ENCODE peak calls at places on chromosome 19, in ten cellular contexts. L, A, I, F, B, V, J, Y, Z and C are unnamed samples.

GRCh38 chr19:19884583-19884982 is 16.2 kb upstream of the ZNF93 start:
- DNase-seq in I (no peak), J (no peak), Z (no peak), L (no peak), Y (no peak), F (no peak), V (no peak), A (no peak), B (no peak), C (no peak)

GRCh38 chr19:863305-863620 is 3.8 kb downstream of the CFD start:
- DNase-seq in A (no peak), B (no peak), Y (no peak), L (no peak), F (no peak), V (no peak), Z (no peak), J (no peak), I (no peak), C (no peak)

GRCh38 chr19:46265217-46265828 is 31.5 kb upstream of the HIF3A start:
- DNase-seq in A (no peak), J (peak), V (peak), B (peak), Z (peak), L (peak), F (peak), I (peak), Y (no peak), C (peak)

GRCh38 chr19:51375504-51376221 is 3.2 kb upstream of the NKG7 start:
- DNase-seq in F (no peak), A (no peak), B (no peak), Z (no peak), L (no peak), I (no peak), V (no peak), Y (no peak), J (no peak), C (no peak)

GRCh38 chr19:46975918-46976782 is 43.5 kb upstream of the NPAS1 start:
- DNase-seq in V (peak), Z (peak), Y (no peak), I (peak), L (peak), J (peak), B (peak), A (peak), F (peak), C (peak)

GRCh38 chr19:7242601-7243258 is 51.5 kb downstream of the INSR start:
- DNase-seq in A (no peak), Z (peak), B (peak), V (no peak), L (no peak), F (no peak), Y (no peak), J (peak), I (no peak), C (peak)

GRCh38 chr19:46860846-46861690 is at the start of gene ARHGAP35:
- DNase-seq in A (peak), V (peak), L (no peak), Z (no peak), J (no peak), F (peak), I (no peak), B (no peak), Y (no peak), C (no peak)

GRCh38 chr19:52188822-52189744 is 769 bp upstream of the PPP2R1A start:
- DNase-seq in A (peak), J (peak), F (peak), B (peak), I (peak), V (no peak), L (peak), Y (peak), Z (no peak), C (no peak)

GRCh38 chr19:46049597-46049996 is 8.8 kb upstream of the IGFL4 start:
- DNase-seq in J (no peak), Z (no peak), I (peak), B (no peak), F (no peak), A (no peak), L (no peak), V (no peak), Y (no peak), C (no peak)

GRCh38 chr19:12052571-12053169 is at the start of gene ZNF878:
- DNase-seq in Z (peak), J (peak), I (peak), A (peak), B (peak), V (peak), L (peak), F (peak), Y (no peak), C (peak)

GRCh38 chr19:10719466-10719961 is 1.6 kb downstream of the DNM2 start:
- DNase-seq in J (no peak), Z (no peak), L (no peak), Y (no peak), F (peak), A (no peak), I (no peak), B (no peak), V (peak), C (no peak)

GRCh38 chr19:10551698-10552301 is 8.1 kb downstream of the ATG4D start:
- DNase-seq in A (no peak), V (peak), J (no peak), Z (no peak), Y (no peak), B (no peak), L (no peak), F (no peak), I (no peak), C (no peak)

GRCh38 chr19:35143231-35143715 is at the start of gene FXYD7:
- DNase-seq in Y (no peak), J (no peak), V (no peak), A (peak), B (no peak), Z (no peak), L (no peak), I (no peak), F (no peak), C (no peak)

GRCh38 chr19:35609881-35610353 is 2.6 kb upstream of the HAUS5 start:
- DNase-seq in L (no peak), J (no peak), A (no peak), F (no peak), Y (no peak), B (no peak), Z (no peak), I (no peak), V (no peak), C (no peak)

GRCh38 chr19:21483589-21484170 is 21.7 kb upstream of the ZNF429 start:
- DNase-seq in F (peak), J (no peak), B (peak), I (peak), V (peak), Z (peak), L (peak), A (no peak), Y (no peak), C (peak)

GRCh38 chr19:13742756-13743155 is 21.6 kb upstream of the MRI1 start:
- DNase-seq in I (no peak), V (no peak), L (no peak), F (no peak), Y (no peak), A (no peak), J (no peak), B (no peak), Z (no peak), C (no peak)

GRCh38 chr19:2983351-2984195 is 6.2 kb downstream of the TLE6 start:
- DNase-seq in V (peak), B (peak), F (peak), I (peak), J (no peak), L (peak), A (peak), Z (peak), Y (no peak), C (peak)

GRCh38 chr19:1106841-1107654 is 3.3 kb downstream of the GPX4 start:
- DNase-seq in Z (no peak), A (no peak), Y (no peak), I (no peak), V (peak), L (no peak), F (no peak), J (no peak), B (no peak), C (no peak)

GRCh38 chr19:51887522-51888498 is at the start of gene ZNF577:
- DNase-seq in Z (peak), F (peak), A (peak), L (peak), V (peak), Y (peak), B (peak), J (peak), I (peak), C (peak)

GRCh38 chr19:843180-843835 is 2.5 kb downstream of the PRTN3 start:
- DNase-seq in B (no peak), F (no peak), Y (no peak), A (peak), Z (no peak), V (no peak), I (no peak), L (no peak), J (no peak), C (no peak)

GRCh38 chr19:2807379-2808128 is 12.1 kb upstream of the ZNF554 start:
- DNase-seq in Y (no peak), I (no peak), Z (no peak), V (no peak), F (no peak), L (no peak), J (no peak), B (no peak), A (no peak), C (no peak)

GRCh38 chr19:18608805-18609716 is 2.5 kb upstream of the CRLF1 start:
- DNase-seq in B (no peak), V (no peak), L (no peak), Y (no peak), Z (no peak), J (no peak), A (no peak), F (no peak), I (no peak), C (no peak)

GRCh38 chr19:17406039-17406886 is 833 bp upstream of the BST2 start:
- DNase-seq in V (peak), B (no peak), Z (no peak), A (no peak), I (no peak), J (no peak), F (no peak), Y (no peak), L (no peak), C (no peak)

GRCh38 chr19:32404939-32405430 is 585 bp upstream of the DPY19L3 start:
- DNase-seq in F (peak), I (no peak), V (peak), J (peak), Z (peak), A (peak), Y (no peak), B (peak), L (peak), C (peak)

GRCh38 chr19:49445997-49446396 is 4.7 kb upstream of the SLC17A7 start:
- DNase-seq in J (no peak), L (no peak), F (no peak), B (no peak), Y (no peak), V (no peak), Z (no peak), I (no peak), A (no peak), C (no peak)

GRCh38 chr19:27822336-27822735 is 1390.6 kb downstream of the UQCRFS1 start:
- DNase-seq in J (no peak), A (no peak), F (no peak), L (no peak), I (no peak), V (no peak), Z (no peak), B (no peak), Y (no peak), C (no peak)

GRCh38 chr19:44943801-44944249 is 1.8 kb downstream of the APOC4 start:
- DNase-seq in I (no peak), L (peak), B (peak), A (peak), V (peak), J (peak), Z (no peak), F (peak), Y (no peak), C (peak)

GRCh38 chr19:50663280-50663790 is 14.1 kb downstream of the C19orf81 start:
- DNase-seq in Z (no peak), I (no peak), A (no peak), Y (no peak), B (no peak), F (no peak), J (no peak), V (no peak), L (no peak), C (no peak)

GRCh38 chr19:41298327-41298964 is 11.5 kb upstream of the CCDC97 start:
- DNase-seq in B (peak), J (peak), L (peak), F (peak), A (peak), V (peak), Y (no peak), Z (no peak), I (no peak), C (peak)

GRCh38 chr19:8575467-8575997 is 1.7 kb downstream of the MYO1F start:
- DNase-seq in Y (no peak), L (no peak), I (no peak), Z (no peak), V (peak), A (no peak), J (no peak), F (peak), B (no peak), C (no peak)

GRCh38 chr19:50326101-50326664 is 3.0 kb downstream of the KCNC3 start:
- DNase-seq in V (no peak), Z (no peak), A (no peak), L (no peak), B (no peak), J (no peak), F (peak), Y (no peak), I (no peak), C (no peak)

GRCh38 chr19:5536337-5536894 is 31.3 kb downstream of the TINCR start:
- DNase-seq in I (peak), A (no peak), F (peak), B (no peak), J (no peak), V (no peak), Y (no peak), Z (peak), L (peak), C (no peak)

GRCh38 chr19:38386300-38386967 is 1.4 kb downstream of the GGN start:
- DNase-seq in Y (no peak), Z (no peak), B (no peak), A (no peak), V (no peak), I (no peak), F (no peak), L (no peak), J (no peak), C (peak)

GRCh38 chr19:16470911-16471811 is 609 bp downstream of the EPS15L1 start:
- DNase-seq in B (no peak), J (no peak), V (peak), I (no peak), A (peak), F (no peak), Y (no peak), L (no peak), Z (no peak), C (no peak)

GRCh38 chr19:35228177-35228930 is at the start of gene FAM187B:
- DNase-seq in B (no peak), A (no peak), L (no peak), V (no peak), I (no peak), F (no peak), Z (no peak), Y (no peak), J (no peak), C (no peak)

GRCh38 chr19:3586707-3587346 is 1.5 kb downstream of the GIPC3 start:
- DNase-seq in L (no peak), B (no peak), I (no peak), Y (no peak), V (no peak), J (no peak), Z (no peak), F (peak), A (no peak), C (no peak)

GRCh38 chr19:32674153-32674958 is 624 bp downstream of the ANKRD27 start:
- DNase-seq in Y (no peak), B (no peak), A (no peak), L (no peak), I (no peak), Z (peak), J (no peak), V (no peak), F (no peak), C (peak)

GRCh38 chr19:7512400-7512851 is 3.5 kb upstream of the ZNF358 start:
- DNase-seq in B (no peak), I (no peak), Z (no peak), V (no peak), L (no peak), A (no peak), Y (no peak), F (no peak), J (no peak), C (no peak)

GRCh38 chr19:38004505-38005223 is 97.7 kb downstream of the SIPA1L3 start:
- DNase-seq in V (peak), B (peak), Z (peak), L (peak), F (peak), J (peak), I (no peak), Y (peak), A (peak), C (peak)

DNA sequence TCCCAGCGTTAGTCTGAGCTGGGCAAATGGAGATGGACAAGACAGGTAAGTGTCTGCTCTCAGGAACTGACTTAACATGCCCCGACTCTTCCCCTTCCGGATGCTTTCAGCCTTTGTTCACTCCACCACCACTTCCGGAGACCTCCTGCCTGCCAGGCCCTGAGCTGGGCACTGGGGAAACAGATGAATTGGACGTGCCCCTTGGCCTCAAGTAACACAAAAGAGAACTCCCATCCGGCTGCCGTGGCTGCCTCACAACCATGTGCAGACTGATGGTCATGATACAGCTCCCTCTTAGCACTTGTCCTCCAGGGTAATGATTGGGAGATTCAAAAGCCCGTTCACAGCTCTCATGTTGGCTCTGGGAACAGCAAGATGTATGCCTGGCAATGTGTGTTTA is 6.9 kb downstream of the ZNF784 start:
- DNase-seq in V (no peak), B (no peak), Z (no peak), A (no peak), Y (no peak), L (no peak), I (no peak), J (no peak), F (no peak), C (no peak)
- TF ChIP-seq POLR2A in V (no peak), B (no peak), Z (no peak), A (no peak), Y (no peak), L (no peak), I (no peak), J (no peak), F (no peak), C (no peak)

GRCh38 chr19:15110418-15110815 is 3.2 kb downstream of the SYDE1 start:
- DNase-seq in V (no peak), Z (no peak), J (no peak), Y (no peak), A (no peak), I (no peak), B (no peak), L (no peak), F (no peak), C (no peak)
- TF ChIP-seq CTCF in V (no peak), Z (no peak), J (no peak), Y (no peak), A (no peak), I (no peak), B (no peak), L (no peak), F (no peak), C (no peak)

DNA sequence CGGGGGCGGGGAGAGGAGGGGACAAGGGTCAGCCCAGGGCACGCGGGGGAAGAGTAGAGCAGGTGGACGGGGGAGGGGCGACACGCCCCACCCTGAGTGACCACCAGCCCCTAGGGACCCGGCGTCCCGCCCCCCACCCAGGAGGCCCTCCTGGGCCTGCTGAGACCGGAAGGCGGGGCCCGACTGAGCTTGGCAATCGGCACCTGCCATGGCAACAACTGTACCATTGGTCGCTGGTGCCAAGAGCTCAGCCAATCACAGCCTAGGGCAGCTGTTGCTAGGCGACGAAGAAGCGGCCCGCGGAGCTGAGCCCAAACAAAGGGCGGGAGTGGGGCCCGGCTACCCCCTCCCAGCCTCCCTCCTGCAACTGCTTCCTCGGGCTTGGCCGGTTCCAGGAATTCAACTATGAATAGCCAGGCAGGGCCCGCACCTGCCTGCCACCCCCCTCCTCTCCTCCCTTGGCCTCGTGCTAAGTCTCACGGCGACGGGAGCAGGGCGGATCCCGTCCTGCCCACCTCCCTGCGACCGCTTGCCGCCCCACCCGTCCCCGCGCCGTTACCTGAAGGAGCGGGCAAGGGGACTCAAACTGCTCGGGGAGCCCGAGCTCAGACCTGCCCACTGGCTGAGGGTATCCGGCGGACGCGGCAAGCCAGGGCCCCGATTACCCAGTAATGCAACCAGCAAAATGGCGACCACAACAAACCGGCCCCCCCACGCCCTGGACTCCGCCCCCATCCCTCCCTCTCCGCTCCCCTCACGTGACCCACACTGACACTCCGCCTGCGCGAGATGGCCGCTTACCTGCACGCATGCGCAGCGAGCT is at the start of gene DYRK1B:
- DNase-seq in V (peak), I (peak), B (peak), Z (peak), A (peak), F (peak), Y (peak), L (peak), J (peak), C (peak)
- TF ChIP-seq POLR2A in V (peak), I (no peak), B (no peak), Z (peak), A (no peak), F (peak), Y (no peak), L (no peak), J (no peak), C (no peak)

GRCh38 chr19:42561512-42561911 is 33.2 kb downstream of the CEACAM8 start:
- DNase-seq in F (no peak), J (no peak), B (no peak), I (no peak), V (no peak), Y (no peak), L (no peak), Z (no peak), A (no peak), C (no peak)
- TF ChIP-seq CTCF in F (no peak), J (no peak), B (no peak), I (peak), V (no peak), Y (no peak), L (no peak), Z (no peak), A (no peak), C (no peak)